ENCODE peak calls at places on chromosomes 7 and 10, in five cellular contexts. J, H, N, O and P are unnamed samples.

GRCh38 chr7:126840869-126841268 is 411.9 kb downstream of the GRM8 start:
- DNase-seq in J (peak; percentile 26), H (no peak), N (no peak), O (no peak), P (peak; percentile 3)

GRCh38 chr7:141533149-141533949 is 17.9 kb upstream of the AGK start:
- DNase-seq in J (peak; percentile 88), H (peak; percentile 54), N (peak; percentile 70), O (peak; percentile 78), P (peak; percentile 78)

GRCh38 chr7:31550432-31550831 is 36.5 kb downstream of the ITPRID1 start:
- DNase-seq in J (no peak), H (no peak), N (no peak), O (no peak), P (no peak)

GRCh38 chr7:106021211-106022067 is 58.4 kb downstream of the CDHR3 start:
- DNase-seq in J (peak; percentile 62), H (no peak), N (no peak), O (no peak), P (peak; percentile 41)

GRCh38 chr7:82443044-82443800 is at the start of gene CACNA2D1:
- DNase-seq in J (peak; percentile 75), H (no peak), N (peak; percentile 69), O (no peak), P (peak; percentile 85)

GRCh38 chr7:71308105-71308504 is 176.2 kb downstream of the GALNT17 start:
- DNase-seq in J (no peak), H (no peak), N (no peak), O (no peak), P (no peak)

GRCh38 chr10:95758351-95759025 is 2.5 kb downstream of the ENTPD1 start:
- DNase-seq in J (no peak), H (no peak), N (no peak), O (no peak), P (no peak)

GRCh38 chr10:86333813-86334514 is 32.6 kb downstream of the GRID1 start:
- DNase-seq in J (peak; percentile 90), H (no peak), N (no peak), O (no peak), P (peak; percentile 98)

GRCh38 chr7:16609842-16610450 is 35.6 kb downstream of the ANKMY2 start:
- DNase-seq in J (no peak), H (no peak), N (no peak), O (no peak), P (no peak)

GRCh38 chr7:112009081-112009480 is 197.1 kb downstream of the DOCK4 start:
- DNase-seq in J (no peak), H (no peak), N (no peak), O (peak; percentile 77), P (no peak)

GRCh38 chr7:123798527-123799188 is 46.3 kb upstream of the HYAL4 start:
- DNase-seq in J (no peak), H (no peak), N (no peak), O (peak; percentile 23), P (no peak)

GRCh38 chr10:60511823-60512222 is 122.1 kb upstream of the ANK3 start:
- DNase-seq in J (no peak), H (no peak), N (no peak), O (no peak), P (no peak)

GRCh38 chr7:116544488-116544887 is 19.7 kb downstream of the CAV1 start:
- DNase-seq in J (no peak), H (no peak), N (no peak), O (no peak), P (no peak)

GRCh38 chr7:27434729-27435400 is 192.3 kb downstream of the EVX1 start:
- DNase-seq in J (no peak), H (no peak), N (no peak), O (peak; percentile 6), P (no peak)

GRCh38 chr7:115869811-115870210 is 160.8 kb downstream of the TFEC start:
- DNase-seq in J (no peak), H (no peak), N (no peak), O (no peak), P (no peak)

GRCh38 chr10:60172363-60172990 is 217.2 kb downstream of the ANK3 start:
- DNase-seq in J (peak; percentile 5), H (no peak), N (no peak), O (peak; percentile 95), P (peak; percentile 15)

GRCh38 chr10:33402748-33403147 is 68.3 kb upstream of the NRP1 start:
- DNase-seq in J (no peak), H (no peak), N (no peak), O (no peak), P (no peak)

GRCh38 chr10:484925-485661 is 204.4 kb downstream of the DIP2C start:
- DNase-seq in J (no peak), H (peak; percentile 30), N (no peak), O (peak; percentile 7), P (peak; percentile 57)

GRCh38 chr10:99689461-99689860 is 30.2 kb downstream of the ENTPD7 start:
- DNase-seq in J (no peak), H (no peak), N (no peak), O (no peak), P (no peak)

GRCh38 chr10:61903991-61904350 is 2.5 kb downstream of the ARID5B start:
- DNase-seq in J (no peak), H (no peak), N (no peak), O (peak; percentile 97), P (peak; percentile 81)

GRCh38 chr7:85135931-85136330 is 50.9 kb downstream of the SEMA3D start:
- DNase-seq in J (no peak), H (no peak), N (no peak), O (peak; percentile 83), P (no peak)

GRCh38 chr10:131148270-131148669 is 163.3 kb downstream of the TCERG1L start:
- DNase-seq in J (no peak), H (no peak), N (no peak), O (no peak), P (no peak)

GRCh38 chr7:117630501-117630900 is 150.7 kb downstream of the CFTR start:
- DNase-seq in J (no peak), H (no peak), N (no peak), O (no peak), P (no peak)

GRCh38 chr10:106577266-106577665 is 587.2 kb downstream of the SORCS1 start:
- DNase-seq in J (no peak), H (no peak), N (no peak), O (peak; percentile 82), P (no peak)

GRCh38 chr10:31678139-31678536 is 250.5 kb downstream of the ARHGAP12 start:
- DNase-seq in J (no peak), H (no peak), N (no peak), O (no peak), P (peak; percentile 38)

GRCh38 chr7:21028186-21028989 is 241.7 kb upstream of the SP8 start:
- DNase-seq in J (peak; percentile 93), H (no peak), N (no peak), O (peak; percentile 17), P (peak; percentile 86)

GRCh38 chr10:60130130-60130579 is 223.8 kb upstream of the CCDC6 start:
- DNase-seq in J (no peak), H (no peak), N (no peak), O (no peak), P (no peak)

GRCh38 chr10:127762925-127763324 is 25.9 kb downstream of the FOXI2 start:
- DNase-seq in J (no peak), H (no peak), N (no peak), O (no peak), P (no peak)

GRCh38 chr10:660413-660979 is 29.0 kb downstream of the DIP2C start:
- DNase-seq in J (no peak), H (no peak), N (no peak), O (no peak), P (no peak)